ENCODE peak calls at places on chromosomes 3 and 15, in six cellular contexts. U, P, E, O, V and Z are unnamed samples. For H3K36me3, the result is how much of the 10 kb centered on the place peaks cover.

GRCh38 chr3:64488938-64489337 is 198.9 kb downstream of the ADAMTS9 start:
- DNase-seq in U (no peak), P (no peak), O (no peak), E (no peak), V (peak), Z (peak)

GRCh38 chr15:100849021-100849831 is 30.4 kb upstream of the ALDH1A3 start:
- DNase-seq in E (peak), U (peak), P (no peak), O (peak), V (peak), Z (peak)

GRCh38 chr3:195207731-195208130 is 63.2 kb downstream of the XXYLT1 start:
- DNase-seq in P (no peak), V (no peak), U (no peak), E (peak), O (no peak), Z (peak)

GRCh38 chr3:188546835-188547670 is 393.1 kb downstream of the LPP start:
- DNase-seq in P (no peak), E (peak), V (no peak), U (no peak), O (no peak), Z (no peak)

GRCh38 chr3:172591876-172592771 is 68.9 kb upstream of the TNFSF10 start:
- DNase-seq in U (no peak), P (peak), O (no peak), V (no peak), E (no peak), Z (no peak)

GRCh38 chr15:56917652-56918045 is 795 bp upstream of the TCF12 start:
- DNase-seq in E (no peak), V (no peak), U (no peak), O (no peak), P (peak), Z (no peak)

GRCh38 chr3:12670789-12671450 is 7.0 kb upstream of the RAF1 start:
- DNase-seq in P (no peak), V (no peak), U (no peak), E (no peak), O (no peak), Z (no peak)

GRCh38 chr3:114582929-114583328 is 289.1 kb downstream of the TIGIT start:
- DNase-seq in P (no peak), O (no peak), E (no peak), V (no peak), U (no peak), Z (no peak)

GRCh38 chr3:34213481-34213880 is 415.1 kb downstream of the PDCD6IP start:
- DNase-seq in U (no peak), P (no peak), E (no peak), V (no peak), O (peak), Z (no peak)

GRCh38 chr3:5750874-5751273 is 563.4 kb downstream of the EDEM1 start:
- DNase-seq in O (no peak), E (no peak), V (no peak), U (no peak), P (no peak), Z (no peak)

GRCh38 chr15:87033056-87033455 is 953.4 kb downstream of the AGBL1 start:
- DNase-seq in E (peak), P (no peak), V (no peak), U (no peak), O (no peak), Z (peak)

GRCh38 chr15:42364529-42364928 is 5.2 kb downstream of the CAPN3 start:
- DNase-seq in P (no peak), E (peak), U (no peak), V (peak), O (peak), Z (peak)

GRCh38 chr15:85950101-85950500 is 129.6 kb upstream of the AGBL1 start:
- DNase-seq in P (peak), O (no peak), V (no peak), U (peak), E (no peak), Z (no peak)

GRCh38 chr15:29126821-29127461 is 142.7 kb downstream of the NSMCE3 start:
- DNase-seq in E (no peak), V (no peak), P (no peak), O (no peak), U (no peak), Z (peak)

GRCh38 chr3:184525337-184526157 is 36.0 kb upstream of the EPHB3 start:
- DNase-seq in V (peak), P (no peak), E (no peak), U (no peak), O (peak), Z (no peak)

GRCh38 chr3:52529376-52530333 is 4.0 kb downstream of the NT5DC2 start:
- DNase-seq in P (no peak), U (no peak), E (peak), V (no peak), O (no peak), Z (peak)

GRCh38 chr3:182886497-182886896 is 93.2 kb downstream of the ATP11B start:
- DNase-seq in E (no peak), V (no peak), U (no peak), O (no peak), P (no peak), Z (no peak)

GRCh38 chr3:23479026-23479425 is 275.9 kb downstream of the UBE2E2 start:
- DNase-seq in P (no peak), U (no peak), O (no peak), E (no peak), V (no peak), Z (no peak)
- H3K4me3 ChIP-seq in P (no peak), U (no peak), O (no peak), E (no peak), V (no peak), Z (no peak)

GRCh38 chr3:87248831-87249230 is 21.7 kb downstream of the CHMP2B start:
- DNase-seq in V (no peak), O (no peak), U (no peak), E (no peak), P (no peak), Z (no peak)
- H3K36me3 ChIP-seq in V (under half), O (under half), U (under half), E (under half), P (under half), Z (under half)

DNA sequence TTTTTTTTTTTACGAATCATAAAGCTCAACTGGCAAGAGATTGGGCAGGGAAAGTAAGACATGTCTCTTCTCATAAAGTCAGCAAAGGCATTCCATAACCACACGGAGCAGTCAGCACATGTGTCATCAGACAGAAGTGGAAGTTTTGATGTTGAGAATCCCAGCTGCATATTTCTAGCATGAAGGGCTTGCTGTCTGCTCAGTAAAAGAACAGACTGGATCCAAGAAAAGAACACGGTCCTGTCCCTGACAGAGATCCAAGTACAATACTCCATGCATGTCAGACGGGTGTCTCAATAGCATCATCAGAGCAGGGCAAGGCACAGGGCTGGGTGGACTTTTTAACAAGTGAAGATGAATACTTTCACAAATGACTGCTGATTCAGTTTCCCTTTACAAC is 38.2 kb downstream of the ABI3BP start:
- DNase-seq in O (no peak), E (peak), U (peak), P (no peak), V (peak), Z (no peak)
- TF ChIP-seq CTCF in O (no peak), E (no peak), U (no peak), P (no peak), V (no peak), Z (no peak)

GRCh38 chr3:124419303-124419702 is 310.9 kb upstream of the UMPS start:
- DNase-seq in E (no peak), O (no peak), V (no peak), U (no peak), P (no peak), Z (no peak)

GRCh38 chr3:124424396-124424795 is 305.9 kb upstream of the UMPS start:
- DNase-seq in E (no peak), U (no peak), V (no peak), O (no peak), P (no peak), Z (no peak)

GRCh38 chr3:124415471-124415960 is 314.7 kb upstream of the UMPS start:
- DNase-seq in P (no peak), V (no peak), E (no peak), O (no peak), U (no peak), Z (no peak)

GRCh38 chr3:124422805-124423204 is 307.4 kb upstream of the UMPS start:
- DNase-seq in O (no peak), E (no peak), P (no peak), U (no peak), V (no peak), Z (no peak)

GRCh38 chr3:124420392-124420791 is 309.9 kb upstream of the UMPS start:
- DNase-seq in U (no peak), V (no peak), E (no peak), P (no peak), O (no peak), Z (no peak)
- H3K4me3 ChIP-seq in U (no peak), V (no peak), E (no peak), P (no peak), O (no peak), Z (no peak)

GRCh38 chr15:99686290-99686689 is 46.9 kb downstream of the LYSMD4 start:
- DNase-seq in O (no peak), E (no peak), U (no peak), V (no peak), P (no peak), Z (no peak)
- H3K36me3 ChIP-seq in O (under half), E (under half), U (under half), V (under half), P (half or more), Z (under half)

DNA sequence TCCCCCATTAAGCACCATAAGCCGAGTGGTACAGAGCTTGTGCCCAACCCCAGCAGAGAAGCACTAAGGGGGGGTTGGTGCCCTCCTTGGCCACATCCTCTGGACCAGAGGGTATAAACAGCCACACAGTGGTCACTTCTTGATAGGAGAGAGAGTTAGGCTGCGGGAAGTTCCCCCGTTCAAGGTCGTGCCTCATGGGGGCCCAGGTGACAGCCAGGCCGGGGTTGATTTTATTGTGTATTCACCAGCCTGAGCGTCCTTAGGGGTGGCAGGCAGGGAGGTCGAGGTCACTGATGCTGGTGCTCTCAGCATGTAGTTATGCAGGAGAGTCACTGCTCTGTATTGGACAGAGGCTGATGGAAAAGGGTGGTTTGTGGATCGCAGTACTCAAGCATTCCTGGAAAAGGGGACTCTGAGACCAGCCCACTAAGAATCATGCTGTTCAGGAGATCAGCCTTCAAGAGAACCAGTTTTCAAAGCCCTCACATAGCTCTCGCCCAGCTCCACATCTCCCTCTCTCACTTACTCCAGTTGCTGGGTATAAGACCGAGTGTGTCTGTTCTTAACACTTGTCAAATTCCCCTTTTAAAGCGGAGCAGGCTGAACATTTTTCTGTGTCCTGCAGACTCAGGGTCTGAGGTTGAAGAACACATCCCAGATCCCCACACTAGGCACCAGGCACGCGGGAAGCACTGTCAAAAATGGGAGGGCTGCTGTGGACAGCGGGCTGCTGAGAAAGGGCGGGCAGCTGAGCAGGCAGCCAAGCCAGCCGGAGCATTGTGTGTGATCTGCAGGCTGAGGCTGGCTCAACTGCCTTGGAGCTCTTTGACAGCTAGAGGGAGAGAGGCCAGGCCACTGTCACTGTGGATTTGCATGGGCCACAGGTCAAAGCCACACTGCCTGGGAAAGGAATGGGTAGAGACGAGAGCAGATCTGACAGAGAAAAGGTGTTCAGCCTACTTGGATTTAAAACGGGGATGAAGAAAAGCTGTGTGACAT is 279.3 kb upstream of the LRRFIP2 start:
- DNase-seq in O (peak), P (no peak), V (peak), E (peak), U (peak), Z (peak)
- TF ChIP-seq CTCF in O (peak), P (no peak), V (peak), E (no peak), U (peak), Z (peak)

GRCh38 chr3:71723452-71724170 is 1.6 kb downstream of the EIF4E3 start:
- DNase-seq in U (no peak), O (no peak), P (peak), E (no peak), V (no peak), Z (no peak)
- H3K4me3 ChIP-seq in U (peak), O (no peak), P (no peak), E (peak), V (peak), Z (no peak)

GRCh38 chr15:78492841-78493240 is 14.5 kb upstream of the HYKK start:
- DNase-seq in O (no peak), P (no peak), V (no peak), U (no peak), E (peak), Z (no peak)
- H3K36me3 ChIP-seq in O (under half), P (half or more), V (half or more), U (under half), E (half or more), Z (half or more)

GRCh38 chr15:70508561-70509281 is 254.6 kb downstream of the UACA start:
- DNase-seq in P (no peak), E (peak), U (no peak), O (no peak), V (no peak), Z (no peak)
- TF ChIP-seq CTCF in P (peak), E (peak), U (no peak), O (no peak), V (no peak), Z (peak)